ENCODE peak calls at places on chromosome 11, in seven cellular contexts. B is GM23338, C is MM.1S, P is HCT116, S is OCI-LY7, V is SK-N-SH, W is PC-9. J is an unnamed sample.

GRCh38 chr11:115806056-115806455 is 301.8 kb upstream of the CADM1 start:
- DNase-seq in B (no peak), C (no peak), P (no peak), S (no peak), V (peak; percentile 9), W (no peak), J (no peak)

GRCh38 chr11:34984514-34984913 is 68.1 kb downstream of the PDHX start:
- DNase-seq in B (no peak), C (no peak), P (no peak), S (no peak), V (no peak), W (no peak), J (no peak)

GRCh38 chr11:77270921-77271320 is 30.6 kb downstream of the GDPD4 start:
- DNase-seq in B (no peak), C (no peak), P (no peak), S (no peak), V (no peak), W (peak; percentile 27), J (no peak)

GRCh38 chr11:75654314-75654713 is 14.5 kb downstream of the MAP6 start:
- DNase-seq in B (no peak), C (no peak), P (no peak), S (no peak), V (no peak), W (peak; percentile 46), J (no peak)

GRCh38 chr11:28657378-28658030 is 549.3 kb downstream of the METTL15 start:
- DNase-seq in B (no peak), C (no peak), P (no peak), S (no peak), V (no peak), W (no peak), J (no peak)

GRCh38 chr11:101083334-101083733 is 46.3 kb downstream of the PGR start:
- DNase-seq in B (peak; percentile 34), C (no peak), P (no peak), S (no peak), V (no peak), W (no peak), J (no peak)

GRCh38 chr11:110141812-110142211 is 48.6 kb downstream of the ZC3H12C start:
- DNase-seq in B (no peak), C (no peak), P (no peak), S (no peak), V (no peak), W (peak; percentile 71), J (no peak)

GRCh38 chr11:47241740-47242400 is 6.7 kb downstream of the ACP2 start:
- DNase-seq in B (no peak), C (no peak), P (no peak), S (no peak), V (peak; percentile 3), W (peak; percentile 83), J (no peak)

GRCh38 chr11:107619926-107620325 is 29.0 kb downstream of the ELMOD1 start:
- DNase-seq in B (no peak), C (no peak), P (no peak), S (no peak), V (no peak), W (no peak), J (no peak)

GRCh38 chr11:38503876-38504275 is 1905.8 kb upstream of the RAG2 start:
- DNase-seq in B (no peak), C (no peak), P (no peak), S (no peak), V (no peak), W (no peak), J (no peak)

GRCh38 chr11:38498721-38499120 is 1900.7 kb upstream of the RAG2 start:
- DNase-seq in B (no peak), C (no peak), P (no peak), S (no peak), V (no peak), W (no peak), J (no peak)
- H3K4me1 ChIP-seq in B (no peaks in the 10 kb centered on the region), C (no peaks in the 10 kb centered on the region), P (no peaks in the 10 kb centered on the region), S (no peaks in the 10 kb centered on the region), V (no peaks in the 10 kb centered on the region), W (no peaks in the 10 kb centered on the region), J (no peaks in the 10 kb centered on the region)

GRCh38 chr11:12626616-12627015 is 47.6 kb upstream of the TEAD1 start:
- DNase-seq in B (no peak), C (no peak), P (no peak), S (no peak), V (no peak), W (no peak), J (no peak)
- H3K9me2 ChIP-seq in B (no peaks in the 10 kb centered on the region), C (no peaks in the 10 kb centered on the region), P (no peaks in the 10 kb centered on the region), S (no peaks in the 10 kb centered on the region), V (no peaks in the 10 kb centered on the region), W (no peaks in the 10 kb centered on the region), J (no peaks in the 10 kb centered on the region)

DNA sequence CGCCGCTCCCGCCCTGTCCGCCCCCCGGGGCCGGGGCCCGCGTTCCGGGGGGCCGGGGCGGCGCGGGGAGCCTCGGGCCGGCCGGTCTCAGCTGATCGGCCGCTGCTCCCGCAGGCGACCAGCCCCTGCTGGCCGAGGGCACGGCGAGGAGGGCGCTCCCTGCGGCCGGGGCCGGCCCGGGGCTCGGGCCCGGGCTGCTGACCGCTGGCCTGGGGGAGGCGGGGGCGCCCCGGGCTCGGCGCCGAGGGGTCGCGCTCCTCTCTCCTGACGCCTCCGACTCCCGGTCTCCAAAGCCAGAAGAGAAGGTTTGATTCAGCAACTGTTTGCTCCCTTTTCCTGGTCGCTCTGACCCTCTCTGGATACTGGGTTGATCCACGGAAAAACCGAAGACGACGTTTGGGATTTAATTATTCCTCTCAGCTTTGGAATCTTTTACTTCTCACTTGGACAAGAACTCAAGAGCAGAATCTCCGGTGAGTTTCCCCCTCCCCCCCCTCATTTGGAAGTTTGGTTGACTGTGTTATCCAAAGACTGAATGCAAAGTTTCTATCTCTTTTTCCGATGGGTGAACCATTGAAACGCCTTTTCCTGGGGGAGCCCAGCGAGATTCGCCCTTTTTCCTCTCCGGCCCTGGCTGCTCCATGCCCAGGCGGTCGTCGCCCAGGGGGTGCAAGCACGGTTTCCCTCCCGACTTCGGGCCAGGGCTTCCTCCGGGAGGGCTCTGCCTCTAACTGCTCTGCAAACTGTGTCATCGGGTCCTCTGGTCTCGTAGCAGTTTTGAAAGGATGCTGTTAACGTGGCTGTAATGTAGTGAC is 721 bp downstream of the KDM2A start:
- DNase-seq in B (peak; percentile 44), C (peak; percentile 29), P (no peak), S (peak; percentile 60), V (peak; percentile 79), W (no peak), J (peak; percentile 67)
- TF ChIP-seq CTCF in B (no peak), C (no peak), P (no peak), S (no peak), V (no peak), W (no peak), J (no peak)

GRCh38 chr11:73969991-73970800 is 12.4 kb downstream of the UCP2 start:
- DNase-seq in B (no peak), C (no peak), P (no peak), S (peak; percentile 50), V (peak; percentile 64), W (no peak), J (no peak)
- H3K4me1 ChIP-seq in B (no peaks in the 10 kb centered on the region), C (peaks cover 20% of the 10 kb centered on the region), P (peaks cover 6% of the 10 kb centered on the region), S (peaks cover 47% of the 10 kb centered on the region), V (no peaks in the 10 kb centered on the region), W (peaks cover 19% of the 10 kb centered on the region), J (no peaks in the 10 kb centered on the region)

GRCh38 chr11:18171377-18172000 is 1.1 kb upstream of the MRGPRX4 start:
- DNase-seq in B (peak; percentile 71), C (peak; percentile 10), P (peak; percentile 23), S (peak; percentile 56), V (peak; percentile 55), W (no peak), J (peak; percentile 52)
- H3K9me2 ChIP-seq in B (no peaks in the 10 kb centered on the region), C (no peaks in the 10 kb centered on the region), P (no peaks in the 10 kb centered on the region), S (no peaks in the 10 kb centered on the region), V (no peaks in the 10 kb centered on the region), W (no peaks in the 10 kb centered on the region), J (no peaks in the 10 kb centered on the region)

DNA sequence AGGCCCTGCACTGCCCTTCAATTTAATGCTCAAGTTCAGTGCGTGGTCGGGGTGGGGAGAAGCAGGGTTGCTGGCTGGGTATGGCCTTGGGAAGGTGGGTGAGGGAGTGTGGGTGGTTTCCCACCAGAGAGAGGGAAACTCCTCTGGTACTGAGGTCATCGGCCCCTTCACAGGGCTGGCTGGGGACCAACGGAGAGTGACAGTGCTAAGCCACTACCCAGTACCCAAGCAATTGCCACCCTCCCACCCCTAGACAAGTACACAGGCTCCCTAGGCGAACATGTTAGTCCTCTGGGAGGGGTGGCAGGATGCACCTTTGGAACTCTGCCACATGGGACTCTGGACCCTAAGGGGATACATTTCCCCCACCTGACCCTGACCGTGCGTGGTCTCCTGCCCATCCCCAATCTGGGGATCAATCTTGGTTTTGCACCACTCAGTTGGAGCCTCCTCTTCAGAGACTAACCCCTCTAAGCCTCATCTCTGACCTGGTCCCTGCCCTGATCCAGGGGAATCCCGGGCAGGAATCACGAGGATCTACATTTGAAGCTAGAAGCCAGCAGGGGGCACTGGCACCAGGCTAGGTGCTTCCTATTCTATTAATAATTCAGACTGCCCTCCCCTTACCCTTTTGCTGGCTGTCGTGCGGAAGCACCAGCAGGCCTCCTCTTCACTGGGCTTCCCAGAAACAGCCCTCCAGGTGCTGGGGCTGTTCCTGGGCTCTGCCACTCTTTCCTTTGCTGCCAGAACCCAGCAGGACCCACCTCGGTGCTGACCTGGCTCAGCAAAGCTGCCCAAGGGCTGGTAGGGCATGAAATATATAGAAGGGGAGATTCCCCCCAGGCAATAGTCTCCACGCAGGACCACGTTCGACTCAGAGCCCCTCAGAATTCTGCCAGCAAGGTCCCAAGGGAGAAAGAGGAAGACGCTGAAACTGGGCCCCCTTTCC is 377.7 kb downstream of the TENM4 start:
- DNase-seq in B (peak; percentile 80), C (no peak), P (peak; percentile 12), S (no peak), V (peak; percentile 73), W (no peak), J (peak; percentile 61)
- TF ChIP-seq CTCF in B (peak; percentile 69), C (no peak), P (peak; percentile 53), S (peak; percentile 48), V (peak; percentile 70), W (peak; percentile 58), J (peak; percentile 50)

J was measured in hepatocyte.